ENCODE peak calls at places on chromosomes 7 and 10, in five cellular contexts. T is fibroblast of lung, J is colonic mucosa, I is foreskin fibroblast, F is pancreas. W is an unnamed sample.

GRCh38 chr7:100827330-100828226 is at the start of gene EPHB4:
- DNase-seq in T (peak; percentile 89), J (peak; percentile 93), I (peak; percentile 85), F (peak; percentile 87), W (peak; percentile 71)

GRCh38 chr10:89069589-89069988 is 79.0 kb downstream of the FAS start:
- DNase-seq in T (no peak), J (no peak), I (no peak), F (no peak), W (no peak)

GRCh38 chr7:159226303-159226702 is 81.6 kb upstream of the VIPR2 start:
- DNase-seq in T (no peak), J (no peak), I (no peak), F (no peak), W (no peak)

GRCh38 chr7:96747413-96747940 is 37.8 kb upstream of the SEM1 start:
- DNase-seq in T (no peak), J (no peak), I (no peak), F (no peak), W (no peak)

GRCh38 chr10:84179059-84179710 is 5.6 kb downstream of the GPR15LG start:
- DNase-seq in T (peak; percentile 6), J (no peak), I (peak; percentile 71), F (no peak), W (peak; percentile 14)

GRCh38 chr7:85287126-85287825 is 100.4 kb upstream of the SEMA3D start:
- DNase-seq in T (peak; percentile 7), J (no peak), I (peak; percentile 67), F (no peak), W (peak; percentile 31)

GRCh38 chr7:139339025-139339424 is 2.1 kb upstream of the FMC1 start:
- DNase-seq in T (no peak), J (no peak), I (no peak), F (no peak), W (no peak)

GRCh38 chr7:145053781-145054180 is 217.9 kb upstream of the TPK1 start:
- DNase-seq in T (no peak), J (no peak), I (no peak), F (no peak), W (no peak)

GRCh38 chr7:46486264-46487206 is 565.5 kb upstream of the IGFBP3 start:
- DNase-seq in T (peak; percentile 84), J (peak; percentile 40), I (peak; percentile 86), F (no peak), W (peak; percentile 84)

GRCh38 chr10:76356557-76356956 is 925.1 kb downstream of the LRMDA start:
- DNase-seq in T (no peak), J (no peak), I (no peak), F (no peak), W (no peak)

GRCh38 chr10:43293677-43294057 is 26.8 kb upstream of the RASGEF1A start:
- DNase-seq in T (no peak), J (no peak), I (no peak), F (no peak), W (no peak)

GRCh38 chr10:15789793-15790525 is 70.2 kb upstream of the ITGA8 start:
- DNase-seq in T (peak; percentile 96), J (no peak), I (peak; percentile 80), F (no peak), W (peak; percentile 84)

GRCh38 chr10:103736763-103737162 is 118.6 kb downstream of the SH3PXD2A start:
- DNase-seq in T (no peak), J (no peak), I (no peak), F (no peak), W (peak; percentile 33)

GRCh38 chr10:103740683-103741082 is 114.7 kb downstream of the SH3PXD2A start:
- DNase-seq in T (no peak), J (no peak), I (no peak), F (no peak), W (no peak)

GRCh38 chr10:103736044-103736443 is 119.3 kb downstream of the SH3PXD2A start:
- DNase-seq in T (no peak), J (no peak), I (no peak), F (no peak), W (no peak)

GRCh38 chr10:103737735-103738367 is 117.5 kb downstream of the SH3PXD2A start:
- DNase-seq in T (no peak), J (no peak), I (no peak), F (no peak), W (no peak)

GRCh38 chr10:103739039-103739764 is 116.2 kb downstream of the SH3PXD2A start:
- DNase-seq in T (peak; percentile 94), J (peak; percentile 38), I (peak; percentile 96), F (peak; percentile 39), W (peak; percentile 83)
- H3K4me3 ChIP-seq in T (no peak overlapping the region), J (no peak overlapping the region), I (no peak overlapping the region), F (no peak overlapping the region), W (no peak overlapping the region)

DNA sequence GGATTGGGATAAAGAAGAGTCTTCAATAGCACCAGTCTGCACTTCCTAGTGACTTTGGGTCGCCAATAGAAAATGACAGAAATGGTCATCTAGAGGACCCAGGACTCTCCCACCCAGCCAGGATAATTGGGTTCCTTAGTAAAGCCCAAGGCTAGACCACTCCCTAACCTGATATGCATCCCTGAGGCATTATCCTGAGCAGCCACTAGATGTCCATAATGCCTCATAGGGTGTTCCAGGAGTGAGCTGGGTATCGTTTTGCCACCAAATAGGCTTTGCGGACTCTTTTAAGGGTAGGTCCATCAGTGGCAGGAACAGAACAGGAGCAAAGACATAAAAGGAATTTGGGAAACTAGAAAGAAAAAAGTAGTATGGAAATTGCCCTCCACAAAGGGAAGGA is 4.5 kb upstream of the LRRC4 start:
- DNase-seq in T (no peak), J (no peak), I (no peak), F (no peak), W (peak; percentile 58)
- TF ChIP-seq CTCF in T (peak; percentile 39), J (no peak), I (peak; percentile 32), F (no peak), W (peak; percentile 78)

DNA sequence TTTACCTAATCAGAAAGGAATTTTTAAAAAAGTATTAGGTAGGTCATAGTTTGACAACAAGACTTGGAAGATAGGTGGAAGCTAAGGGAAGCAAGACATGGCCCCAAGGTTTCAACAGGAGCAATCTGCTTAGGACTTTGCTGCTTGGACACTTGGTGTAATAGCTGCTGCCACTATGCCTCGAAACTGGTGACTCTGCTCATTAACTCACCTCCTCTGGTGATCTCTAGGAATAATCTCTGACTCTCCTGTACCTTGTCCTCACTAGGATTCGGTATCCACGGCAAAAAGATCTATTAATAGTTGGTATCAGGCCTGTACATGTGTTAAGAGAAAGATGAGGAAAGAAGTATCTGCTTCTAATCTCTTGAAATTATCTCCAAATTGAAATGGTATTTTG is 53.1 kb downstream of the PTEN start:
- DNase-seq in T (no peak), J (no peak), I (no peak), F (no peak), W (no peak)
- H3K4me3 ChIP-seq in T (no peak overlapping the region), J (no peak overlapping the region), I (no peak overlapping the region), F (no peak overlapping the region), W (no peak overlapping the region)

GRCh38 chr10:77711683-77712049 is 74.1 kb upstream of the KCNMA1 start:
- DNase-seq in T (no peak), J (no peak), I (no peak), F (no peak), W (no peak)
- TF ChIP-seq CTCF in T (no peak), J (no peak), I (no peak), F (no peak), W (no peak)

GRCh38 chr10:117927871-117928270 is 118.9 kb downstream of the RAB11FIP2 start:
- DNase-seq in T (no peak), J (no peak), I (no peak), F (no peak), W (no peak)

GRCh38 chr10:117925369-117925768 is 121.4 kb downstream of the RAB11FIP2 start:
- DNase-seq in T (no peak), J (no peak), I (no peak), F (no peak), W (no peak)

GRCh38 chr10:117927334-117927733 is 119.4 kb downstream of the RAB11FIP2 start:
- DNase-seq in T (no peak), J (no peak), I (no peak), F (no peak), W (no peak)

GRCh38 chr10:117926491-117926890 is 120.2 kb downstream of the RAB11FIP2 start:
- DNase-seq in T (no peak), J (no peak), I (peak; percentile 23), F (no peak), W (peak; percentile 9)

DNA sequence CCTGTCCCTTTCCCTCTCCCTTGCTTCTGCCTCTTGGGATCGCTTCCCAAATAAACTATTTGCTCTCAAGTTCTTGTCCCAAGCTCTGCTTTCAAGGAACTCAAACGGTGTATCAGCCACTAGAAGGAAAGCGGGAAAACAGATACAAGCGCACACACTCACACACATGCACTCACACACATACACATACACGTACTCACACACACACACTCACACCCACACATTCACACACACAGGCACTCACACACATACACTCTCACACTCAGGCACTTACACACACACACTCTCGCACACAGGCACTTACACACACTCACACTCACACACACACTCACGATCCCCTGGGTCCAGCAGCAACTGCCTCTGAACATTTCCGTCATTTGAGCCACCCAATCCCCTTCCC is 121.9 kb downstream of the RAB11FIP2 start:
- DNase-seq in T (no peak), J (no peak), I (no peak), F (no peak), W (no peak)
- H3K4me3 ChIP-seq in T (no peak overlapping the region), J (no peak overlapping the region), I (no peak overlapping the region), F (no peak overlapping the region), W (no peak overlapping the region)

W was measured in choroid plexus epithelial cell.